ENCODE peak calls at places on chromosomes 4 and X, in four cellular contexts. One of them, this sample, is unnamed.

GRCh38 chr4:74738756-74739155 is 55.6 kb downstream of the BTC start:
- DNase-seq in IMR-90: no peak
- DNase-seq in cardiac muscle cell: peak; percentile 25
- DNase-seq in right atrium auricular region: no peak
- DNase-seq in this sample: no peak

GRCh38 chr4:109945056-109945455 is 32.4 kb downstream of the EGF start:
- DNase-seq in IMR-90: no peak
- DNase-seq in cardiac muscle cell: no peak
- DNase-seq in right atrium auricular region: no peak
- DNase-seq in this sample: no peak

GRCh38 chr4:142366821-142367220 is 479.3 kb downstream of the INPP4B start:
- DNase-seq in IMR-90: no peak
- DNase-seq in cardiac muscle cell: no peak
- DNase-seq in right atrium auricular region: no peak
- DNase-seq in this sample: no peak

GRCh38 chr4:105135746-105136145 is 10.9 kb upstream of the TET2 start:
- DNase-seq in IMR-90: no peak
- DNase-seq in cardiac muscle cell: peak; percentile 70
- DNase-seq in right atrium auricular region: no peak
- DNase-seq in this sample: no peak

GRCh38 chr4:161555689-161556660 is 607.8 kb downstream of the FSTL5 start:
- DNase-seq in IMR-90: peak; percentile 68
- DNase-seq in cardiac muscle cell: peak; percentile 4
- DNase-seq in right atrium auricular region: no peak
- DNase-seq in this sample: no peak

GRCh38 chr4:24805036-24805435 is 9.7 kb downstream of the SOD3 start:
- DNase-seq in IMR-90: no peak
- DNase-seq in cardiac muscle cell: no peak
- DNase-seq in right atrium auricular region: peak; percentile 38
- DNase-seq in this sample: no peak

GRCh38 chr4:89598602-89599001 is 238.4 kb downstream of the SNCA start:
- DNase-seq in IMR-90: peak; percentile 17
- DNase-seq in cardiac muscle cell: peak; percentile 17
- DNase-seq in right atrium auricular region: no peak
- DNase-seq in this sample: no peak

GRCh38 chrX:137051978-137052640 is 18.3 kb upstream of the GPR101 start:
- DNase-seq in IMR-90: peak; percentile 17
- DNase-seq in cardiac muscle cell: peak; percentile 58
- DNase-seq in right atrium auricular region: no peak
- DNase-seq in this sample: peak; percentile 60

GRCh38 chr4:73450398-73451004 is 14.5 kb downstream of the AFP start:
- DNase-seq in IMR-90: peak; percentile 89
- DNase-seq in cardiac muscle cell: peak; percentile 80
- DNase-seq in right atrium auricular region: peak; percentile 61
- DNase-seq in this sample: no peak

GRCh38 chrX:125387945-125388344 is 68.3 kb downstream of the TEX13C start:
- DNase-seq in IMR-90: no peak
- DNase-seq in cardiac muscle cell: no peak
- DNase-seq in right atrium auricular region: no peak
- DNase-seq in this sample: no peak

GRCh38 chr4:103012085-103012484 is 7.4 kb downstream of the SLC9B1 start:
- DNase-seq in IMR-90: peak; percentile 83
- DNase-seq in cardiac muscle cell: peak; percentile 85
- DNase-seq in right atrium auricular region: no peak
- DNase-seq in this sample: no peak

GRCh38 chr4:154088741-154089140 is 299.9 kb upstream of the SFRP2 start:
- DNase-seq in IMR-90: no peak
- DNase-seq in cardiac muscle cell: no peak
- DNase-seq in right atrium auricular region: no peak
- DNase-seq in this sample: no peak

GRCh38 chrX:139750390-139750789 is 42.4 kb upstream of the MCF2 start:
- DNase-seq in IMR-90: peak; percentile 2
- DNase-seq in cardiac muscle cell: peak; percentile 10
- DNase-seq in right atrium auricular region: no peak
- DNase-seq in this sample: no peak

GRCh38 chr4:144579411-144580020 is 66.4 kb upstream of the HHIP start:
- DNase-seq in IMR-90: peak; percentile 71
- DNase-seq in cardiac muscle cell: peak; percentile 60
- DNase-seq in right atrium auricular region: no peak
- DNase-seq in this sample: no peak

GRCh38 chr4:77669911-77670590 is 64.4 kb downstream of the CXCL13 start:
- DNase-seq in IMR-90: no peak
- DNase-seq in cardiac muscle cell: peak; percentile 4
- DNase-seq in right atrium auricular region: no peak
- DNase-seq in this sample: no peak

GRCh38 chr4:143335979-143336827 is 473 bp upstream of the GAB1 start:
- DNase-seq in IMR-90: peak; percentile 90
- DNase-seq in cardiac muscle cell: peak; percentile 96
- DNase-seq in right atrium auricular region: peak; percentile 88
- DNase-seq in this sample: peak; percentile 5

GRCh38 chr4:90241008-90241407 is 113.8 kb downstream of the CCSER1 start:
- DNase-seq in IMR-90: no peak
- DNase-seq in cardiac muscle cell: no peak
- DNase-seq in right atrium auricular region: no peak
- DNase-seq in this sample: no peak

GRCh38 chrX:43589735-43590515 is 66.2 kb upstream of the MAOA start:
- DNase-seq in IMR-90: no peak
- DNase-seq in cardiac muscle cell: peak; percentile 75
- DNase-seq in right atrium auricular region: no peak
- DNase-seq in this sample: no peak

GRCh38 chr4:12446237-12446636 is 1017.5 kb upstream of the HS3ST1 start:
- DNase-seq in IMR-90: no peak
- DNase-seq in cardiac muscle cell: peak; percentile 16
- DNase-seq in right atrium auricular region: no peak
- DNase-seq in this sample: no peak

GRCh38 chr4:88600129-88600849 is 8.0 kb downstream of the HERC3 start:
- DNase-seq in IMR-90: peak; percentile 95
- DNase-seq in cardiac muscle cell: peak; percentile 69
- DNase-seq in right atrium auricular region: no peak
- DNase-seq in this sample: no peak

GRCh38 chrX:150731795-150732194 is 38.6 kb downstream of the MTMR1 start:
- DNase-seq in IMR-90: peak; percentile 97
- DNase-seq in cardiac muscle cell: peak; percentile 91
- DNase-seq in right atrium auricular region: no peak
- DNase-seq in this sample: no peak

GRCh38 chr4:94947681-94948108 is 189.9 kb downstream of the BMPR1B start:
- DNase-seq in IMR-90: no peak
- DNase-seq in cardiac muscle cell: no peak
- DNase-seq in right atrium auricular region: no peak
- DNase-seq in this sample: no peak

GRCh38 chrX:133005038-133005437 is 46.6 kb upstream of the HS6ST2 start:
- DNase-seq in IMR-90: peak; percentile 1
- DNase-seq in cardiac muscle cell: peak; percentile 13
- DNase-seq in right atrium auricular region: no peak
- DNase-seq in this sample: no peak

GRCh38 chr4:94452476-94453300 is 946 bp downstream of the PDLIM5 start:
- DNase-seq in IMR-90: peak; percentile 82
- DNase-seq in cardiac muscle cell: peak; percentile 92
- DNase-seq in right atrium auricular region: peak; percentile 92
- DNase-seq in this sample: no peak

GRCh38 chrX:81390244-81390643 is 188.3 kb downstream of the SH3BGRL start:
- DNase-seq in IMR-90: no peak
- DNase-seq in cardiac muscle cell: no peak
- DNase-seq in right atrium auricular region: no peak
- DNase-seq in this sample: no peak

GRCh38 chrX:68929332-68930150 is 100.7 kb downstream of the EFNB1 start:
- DNase-seq in IMR-90: peak; percentile 85
- DNase-seq in cardiac muscle cell: peak; percentile 82
- DNase-seq in right atrium auricular region: peak; percentile 61
- DNase-seq in this sample: no peak

GRCh38 chr4:61521451-61521850 is 321.3 kb downstream of the ADGRL3 start:
- DNase-seq in IMR-90: no peak
- DNase-seq in cardiac muscle cell: no peak
- DNase-seq in right atrium auricular region: no peak
- DNase-seq in this sample: no peak

GRCh38 chr4:8908206-8908893 is 36.7 kb upstream of the HMX1 start:
- DNase-seq in IMR-90: no peak
- DNase-seq in cardiac muscle cell: no peak
- DNase-seq in right atrium auricular region: no peak
- DNase-seq in this sample: no peak

GRCh38 chrX:53135581-53135980 is 41.6 kb downstream of the KANTR start:
- DNase-seq in IMR-90: no peak
- DNase-seq in cardiac muscle cell: no peak
- DNase-seq in right atrium auricular region: no peak
- DNase-seq in this sample: no peak

GRCh38 chr4:128358231-128358902 is 70.8 kb upstream of the PGRMC2 start:
- DNase-seq in IMR-90: peak; percentile 91
- DNase-seq in cardiac muscle cell: peak; percentile 78
- DNase-seq in right atrium auricular region: no peak
- DNase-seq in this sample: no peak

GRCh38 chr4:77599378-77599777 is 6.2 kb upstream of the CXCL13 start:
- DNase-seq in IMR-90: peak; percentile 41
- DNase-seq in cardiac muscle cell: peak; percentile 68
- DNase-seq in right atrium auricular region: no peak
- DNase-seq in this sample: no peak

GRCh38 chrX:44974462-44974861 is 101.5 kb downstream of the KDM6A start:
- DNase-seq in IMR-90: peak; percentile 59
- DNase-seq in cardiac muscle cell: peak; percentile 6
- DNase-seq in right atrium auricular region: no peak
- DNase-seq in this sample: no peak
- H3K9me3 ChIP-seq in IMR-90: peaks cover 2% of the 10 kb centered on the region
- H3K9me3 ChIP-seq in cardiac muscle cell: no peaks in the 10 kb centered on the region
- H3K9me3 ChIP-seq in right atrium auricular region: peaks cover 4% of the 10 kb centered on the region
- H3K9me3 ChIP-seq in this sample: no peaks in the 10 kb centered on the region

DNA sequence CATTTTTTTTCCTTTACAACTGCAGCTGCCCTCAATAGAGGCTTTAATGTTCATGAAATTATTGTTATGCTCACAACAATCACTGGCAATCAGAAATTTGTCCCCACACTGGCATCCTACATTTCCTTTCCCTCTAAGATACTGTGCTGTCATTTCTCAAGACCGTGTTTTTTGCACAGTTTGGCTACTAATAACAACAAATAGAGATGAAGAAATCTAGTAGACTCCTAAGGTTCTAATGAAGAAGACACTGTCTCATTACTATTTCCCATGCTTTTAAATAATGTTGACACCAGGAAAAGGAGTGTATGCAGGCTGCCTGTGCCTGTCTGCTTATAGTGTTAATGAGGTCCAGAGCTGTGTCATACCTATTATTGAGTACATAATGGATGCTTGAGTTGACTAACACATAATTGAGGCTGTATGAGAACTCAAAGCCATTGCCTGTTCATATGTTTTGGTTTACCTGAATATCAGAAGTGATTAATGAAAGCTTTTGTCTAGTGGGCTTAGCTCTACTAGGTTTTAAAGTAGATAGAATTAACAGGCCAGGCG is 1.5 kb upstream of the EIF4E start:
- DNase-seq in IMR-90: no peak
- DNase-seq in cardiac muscle cell: no peak
- DNase-seq in right atrium auricular region: no peak
- DNase-seq in this sample: peak; percentile 12
- H3K4me3 ChIP-seq in IMR-90: peak overlapping the region; percentile 4
- H3K4me3 ChIP-seq in cardiac muscle cell: no peak overlapping the region
- H3K4me3 ChIP-seq in right atrium auricular region: no peak overlapping the region
- H3K4me3 ChIP-seq in this sample: peak overlapping the region; percentile 99

GRCh38 chrX:46184749-46185148 is 360.5 kb downstream of the ZNF674 start:
- DNase-seq in IMR-90: no peak
- DNase-seq in cardiac muscle cell: no peak
- DNase-seq in right atrium auricular region: no peak
- DNase-seq in this sample: no peak

GRCh38 chrX:46180258-46180687 is 364.9 kb downstream of the ZNF674 start:
- DNase-seq in IMR-90: peak; percentile 47
- DNase-seq in cardiac muscle cell: peak; percentile 89
- DNase-seq in right atrium auricular region: no peak
- DNase-seq in this sample: no peak

DNA sequence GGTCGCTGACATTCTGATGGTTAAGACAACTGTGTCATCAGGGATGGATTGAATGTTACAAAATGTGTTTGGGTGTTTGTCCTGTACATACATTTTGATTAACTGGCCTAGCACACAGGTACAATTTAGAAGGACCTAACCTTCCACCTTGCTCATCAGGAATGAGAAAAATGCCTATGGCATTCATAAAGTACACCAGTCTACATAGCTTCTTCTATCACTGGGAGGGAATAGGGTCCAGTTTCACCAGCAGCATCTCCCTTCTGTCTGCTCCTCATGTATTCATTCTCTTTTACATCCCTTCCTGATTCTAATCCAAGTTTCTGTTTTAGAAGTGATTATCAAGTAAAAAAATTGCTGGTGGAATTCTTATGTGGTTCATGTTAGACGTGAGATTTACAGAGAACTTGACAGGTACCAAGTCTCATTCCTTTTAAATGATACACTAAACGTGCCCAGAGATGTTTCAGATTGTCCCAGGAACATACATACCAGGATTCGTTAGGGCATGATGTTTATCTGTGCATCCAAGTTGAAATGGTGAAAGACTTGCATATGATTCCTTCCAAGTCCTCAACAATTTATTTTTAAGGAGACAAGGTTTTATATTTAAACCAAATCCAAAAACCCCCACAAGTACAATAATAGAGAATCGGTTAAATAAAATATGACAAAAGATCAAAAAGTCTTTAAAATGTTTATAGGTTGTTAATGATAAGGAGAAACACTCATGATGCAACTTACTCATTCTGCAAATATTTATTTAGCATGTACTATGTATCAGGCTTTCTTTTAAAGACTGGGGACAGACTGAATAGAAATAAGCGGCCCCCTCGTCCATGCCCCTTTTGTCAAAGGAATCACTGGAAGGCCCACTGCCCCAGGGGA is 359.1 kb downstream of the ZNF674 start:
- DNase-seq in IMR-90: no peak
- DNase-seq in cardiac muscle cell: no peak
- DNase-seq in right atrium auricular region: no peak
- DNase-seq in this sample: no peak
- H3K27ac ChIP-seq in IMR-90: no peak overlapping the region
- H3K27ac ChIP-seq in cardiac muscle cell: no peak overlapping the region
- H3K27ac ChIP-seq in right atrium auricular region: no peak overlapping the region
- H3K27ac ChIP-seq in this sample: no peak overlapping the region

DNA sequence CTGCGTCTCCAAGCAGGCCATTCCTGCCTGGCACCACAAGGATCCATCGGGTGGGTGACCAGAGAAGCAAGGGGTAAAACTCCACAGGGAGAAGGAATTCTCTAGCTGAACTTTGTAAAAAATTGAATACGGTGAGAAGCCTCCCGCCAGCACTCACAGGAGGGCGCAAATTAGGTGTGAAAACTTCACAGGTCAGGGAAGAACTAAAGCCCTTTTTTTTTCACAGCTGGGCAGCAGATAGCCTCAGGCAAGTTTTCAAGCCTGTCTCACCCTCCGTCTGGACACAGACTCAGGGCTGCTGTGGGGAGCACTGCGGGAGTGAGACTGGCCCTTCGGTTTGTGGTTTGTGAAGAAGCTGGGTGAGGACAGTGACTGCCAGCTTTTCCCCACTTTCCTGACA is 224.1 kb upstream of the FGF16 start:
- DNase-seq in IMR-90: no peak
- DNase-seq in cardiac muscle cell: no peak
- DNase-seq in right atrium auricular region: no peak
- DNase-seq in this sample: no peak
- H3K9me3 ChIP-seq in IMR-90: no peaks in the 10 kb centered on the region
- H3K9me3 ChIP-seq in cardiac muscle cell: no peaks in the 10 kb centered on the region
- H3K9me3 ChIP-seq in right atrium auricular region: no peaks in the 10 kb centered on the region
- H3K9me3 ChIP-seq in this sample: no peaks in the 10 kb centered on the region

This sample was measured in CD4-positive, CD25-positive, alpha-beta regulatory T cell.